ENCODE peak calls at places on chromosome X, in four cellular contexts. Y is fibroblast of the conjunctiva, H is HT-29, V is globus pallidus. E is an unnamed sample.

GRCh38 chrX:74383611-74384010 is 37.7 kb upstream of the SLC16A2 start:
- DNase-seq in H (peak), V (peak), Y (peak), E (peak)

GRCh38 chrX:140425712-140426395 is 79.0 kb downstream of the SOX3 start:
- DNase-seq in Y (no peak), V (no peak), H (no peak), E (no peak)

GRCh38 chrX:152832520-152832919 is 1.7 kb downstream of the NSDHL start:
- DNase-seq in H (no peak), V (no peak), Y (no peak), E (no peak)

GRCh38 chrX:37060999-37061398 is 52.8 kb downstream of the FAM47C start:
- DNase-seq in V (peak), H (peak), Y (peak), E (peak)

GRCh38 chrX:78652971-78653822 is 5.9 kb downstream of the RTL3 start:
- DNase-seq in Y (peak), H (peak), V (no peak), E (peak)

GRCh38 chrX:118066867-118067515 is 49.6 kb downstream of the KLHL13 start:
- DNase-seq in H (no peak), Y (no peak), V (no peak), E (no peak)

GRCh38 chrX:131977619-131978018 is 45.5 kb upstream of the STK26 start:
- DNase-seq in Y (no peak), H (no peak), V (no peak), E (no peak)

GRCh38 chrX:20620301-20620700 is 353.6 kb upstream of the RPS6KA3 start:
- DNase-seq in Y (peak), H (peak), V (no peak), E (no peak)

GRCh38 chrX:136260801-136261200 is 9.6 kb upstream of the MAP7D3 start:
- DNase-seq in H (no peak), Y (no peak), V (no peak), E (no peak)

GRCh38 chrX:57677132-57677858 is 2.8 kb downstream of the NLRP2B start:
- DNase-seq in Y (no peak), V (no peak), H (no peak), E (no peak)

GRCh38 chrX:100812216-100813158 is 7.7 kb upstream of the CSTF2 start:
- DNase-seq in Y (no peak), H (peak), V (no peak), E (no peak)

GRCh38 chrX:10755477-10756334 is 135.3 kb upstream of the MID1 start:
- DNase-seq in V (no peak), H (no peak), Y (no peak), E (no peak)

GRCh38 chrX:40272141-40272540 is 174.4 kb upstream of the BCOR start:
- DNase-seq in V (no peak), Y (no peak), H (no peak), E (no peak)